ENCODE peak calls at places on chromosomes 6 and 20, in eight cellular contexts. I is CD4-positive, alpha-beta memory T cell; V is heart right ventricle; P is sigmoid colon; T is Peyer's patch; S is psoas muscle; R is effector memory CD4-positive, alpha-beta T cell; U is IMR-90. H is an unnamed sample.

GRCh38 chr20:53847118-53847842 is 223.1 kb downstream of the BCAS1 start:
- DNase-seq in S (no peak), U (no peak), T (no peak), V (no peak), R (no peak), P (no peak), I (peak; percentile 42), H (no peak)

GRCh38 chr6:26555505-26556262 is 17.5 kb downstream of the HMGN4 start:
- DNase-seq in S (no peak), T (no peak), U (peak; percentile 35), R (no peak), I (no peak), V (no peak), P (no peak), H (no peak)

GRCh38 chr6:157449610-157450009 is 68.6 kb downstream of the ZDHHC14 start:
- DNase-seq in U (peak; percentile 67), P (no peak), S (no peak), V (no peak), T (no peak), R (no peak), I (no peak), H (no peak)

GRCh38 chr6:146913842-146914562 is 290.2 kb upstream of the STXBP5 start:
- DNase-seq in V (peak; percentile 39), S (peak; percentile 67), I (no peak), P (peak; percentile 82), T (no peak), U (peak; percentile 99), R (no peak), H (no peak)

GRCh38 chr6:87274660-87275273 is 47.6 kb upstream of the SMIM8 start:
- DNase-seq in I (no peak), V (no peak), P (no peak), R (no peak), T (no peak), U (peak; percentile 82), S (no peak), H (no peak)

GRCh38 chr6:111757342-111757741 is 115.9 kb downstream of the FYN start:
- DNase-seq in V (no peak), P (no peak), U (peak; percentile 84), R (peak; percentile 25), I (peak; percentile 60), S (no peak), T (no peak), H (no peak)

GRCh38 chr6:45555981-45556771 is 178.4 kb upstream of the SUPT3H start:
- DNase-seq in T (no peak), S (no peak), P (peak; percentile 73), U (peak; percentile 60), I (no peak), V (no peak), R (no peak), H (no peak)

GRCh38 chr6:124482071-124482491 is 480.2 kb upstream of the RNF217 start:
- DNase-seq in V (no peak), P (no peak), I (no peak), R (no peak), T (no peak), S (no peak), U (no peak), H (no peak)

GRCh38 chr20:3162080-3162611 is 2.5 kb upstream of the FASTKD5 start:
- DNase-seq in U (no peak), T (no peak), S (no peak), P (peak; percentile 62), R (no peak), I (no peak), V (no peak), H (no peak)

GRCh38 chr6:138499303-138499991 is at the start of gene NHSL1:
- DNase-seq in T (no peak), V (no peak), S (no peak), U (peak; percentile 26), I (no peak), R (no peak), P (no peak), H (peak; percentile 34)

GRCh38 chr6:112443666-112444065 is 96.5 kb downstream of the RFPL4B start:
- DNase-seq in U (peak; percentile 74), P (peak; percentile 84), S (peak; percentile 80), R (no peak), V (peak; percentile 52), I (no peak), T (no peak), H (no peak)

GRCh38 chr6:106060167-106060566 is 26.0 kb upstream of the PRDM1 start:
- DNase-seq in V (no peak), U (no peak), T (no peak), I (no peak), R (no peak), S (no peak), P (no peak), H (no peak)

DNA sequence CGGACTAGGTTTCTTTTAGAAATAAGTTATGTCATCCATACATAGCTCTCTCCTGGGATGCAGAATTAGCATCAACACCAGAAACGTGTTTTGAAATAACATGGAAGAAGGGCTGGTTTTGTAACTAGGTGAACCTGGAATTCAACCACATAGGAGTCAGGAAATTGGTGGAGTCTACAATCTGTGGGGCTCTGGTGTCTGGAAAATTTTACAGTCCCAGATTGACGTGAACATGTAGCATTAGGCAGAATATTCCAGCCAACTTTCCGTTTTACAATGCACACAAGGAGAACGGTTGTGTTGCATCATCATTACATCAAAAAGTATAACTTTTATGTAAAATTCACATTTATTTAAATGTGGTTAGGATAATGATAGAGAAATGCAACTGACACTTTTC is 1.9 kb downstream of the KCNQ5 start:
- DNase-seq in V (no peak), P (no peak), I (no peak), T (no peak), U (no peak), S (no peak), R (no peak), H (no peak)
- H3K4me3 ChIP-seq in V (no peak overlapping the region), P (no peak overlapping the region), I (no peak overlapping the region), T (no peak overlapping the region), U (no peak overlapping the region), S (peak overlapping the region; percentile 86), R (no peak overlapping the region), H (peak overlapping the region; percentile 100)

GRCh38 chr6:10419749-10420545 is 5.1 kb upstream of the TFAP2A start:
- DNase-seq in P (no peak), V (no peak), T (no peak), S (no peak), I (no peak), U (no peak), R (no peak), H (no peak)
- H3K4me3 ChIP-seq in P (no peak overlapping the region), V (no peak overlapping the region), T (no peak overlapping the region), S (no peak overlapping the region), I (no peak overlapping the region), U (no peak overlapping the region), R (no peak overlapping the region), H (no peak overlapping the region)

DNA sequence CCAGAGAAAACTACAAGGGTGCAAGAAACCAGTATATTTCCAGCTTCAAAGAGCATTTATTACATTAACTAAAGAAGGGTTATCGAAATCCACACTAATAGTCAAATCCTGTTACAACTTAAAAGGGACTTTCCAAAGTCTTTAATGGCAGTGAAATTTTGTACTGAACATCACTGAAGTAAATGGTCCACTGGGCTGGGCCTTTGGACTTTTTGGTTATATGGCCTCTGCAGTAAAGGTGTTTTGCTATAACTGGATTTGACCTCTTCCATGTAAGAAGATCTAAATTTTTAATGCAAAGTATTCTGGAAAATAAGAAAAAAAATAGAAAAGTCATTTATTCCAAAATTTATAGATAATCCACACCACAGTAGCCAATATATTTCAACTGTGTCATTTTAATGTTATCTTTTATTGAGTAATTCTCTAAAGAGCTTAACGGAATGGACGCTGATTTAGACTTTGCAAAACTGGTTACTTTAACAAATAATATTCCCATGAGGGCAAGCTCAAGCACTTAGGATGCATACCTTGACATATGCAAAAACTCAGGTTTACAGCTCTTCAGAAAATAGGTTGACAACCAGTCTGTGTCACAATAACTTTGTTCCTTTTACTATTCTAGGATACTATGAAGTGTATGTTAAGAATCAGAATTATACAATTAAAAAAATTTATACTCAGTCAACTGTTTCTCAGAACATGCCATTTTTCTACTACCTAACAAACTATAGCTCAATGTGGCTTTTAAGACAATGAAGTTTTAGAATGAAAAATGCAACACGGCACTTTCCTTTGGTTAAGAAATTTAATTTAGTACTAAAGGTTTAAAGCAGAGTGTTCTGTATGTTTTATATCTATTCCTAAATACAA is 7.0 kb downstream of the RBM39 start:
- DNase-seq in R (no peak), V (no peak), I (no peak), S (no peak), P (no peak), U (no peak), T (no peak), H (no peak)
- H3K4me3 ChIP-seq in R (no peak overlapping the region), V (no peak overlapping the region), I (no peak overlapping the region), S (peak overlapping the region; percentile 29), P (no peak overlapping the region), U (no peak overlapping the region), T (no peak overlapping the region), H (peak overlapping the region; percentile 20)

GRCh38 chr20:57710841-57711240 is 1.0 kb upstream of the PMEPA1 start:
- DNase-seq in S (no peak), I (no peak), P (no peak), R (no peak), T (no peak), U (no peak), V (no peak), H (no peak)
- H3K4me3 ChIP-seq in S (peak overlapping the region; percentile 69), I (peak overlapping the region; percentile 87), P (peak overlapping the region; percentile 71), R (peak overlapping the region; percentile 88), T (peak overlapping the region; percentile 70), U (peak overlapping the region; percentile 76), V (peak overlapping the region; percentile 57), H (no peak overlapping the region)

GRCh38 chr6:30060634-30060981 is 457 bp upstream of the POLR1H start:
- DNase-seq in R (no peak), U (peak; percentile 36), T (peak; percentile 58), I (no peak), P (peak; percentile 69), S (peak; percentile 69), V (peak; percentile 20), H (no peak)

GRCh38 chr6:30061766-30062458 is 847 bp downstream of the POLR1H start:
- DNase-seq in V (no peak), R (peak; percentile 38), T (no peak), P (peak; percentile 68), I (peak; percentile 67), S (no peak), U (peak; percentile 17), H (no peak)

GRCh38 chr6:30060982-30061765 is at the start of gene POLR1H:
- DNase-seq in T (peak; percentile 92), R (peak; percentile 81), I (peak; percentile 89), P (peak; percentile 97), U (peak; percentile 96), S (peak; percentile 95), V (peak; percentile 89), H (peak; percentile 64)

GRCh38 chr6:30063315-30063714 is 2.2 kb downstream of the POLR1H start:
- DNase-seq in R (no peak), V (no peak), I (no peak), S (no peak), P (no peak), T (no peak), U (no peak), H (no peak)

GRCh38 chr6:30062471-30063178 is 1.6 kb downstream of the POLR1H start:
- DNase-seq in R (no peak), V (no peak), P (no peak), I (peak; percentile 30), T (no peak), U (no peak), S (no peak), H (no peak)
- H3K4me3 ChIP-seq in R (peak overlapping the region; percentile 94), V (no peak overlapping the region), P (no peak overlapping the region), I (peak overlapping the region; percentile 62), T (no peak overlapping the region), U (no peak overlapping the region), S (peak overlapping the region; percentile 94), H (peak overlapping the region; percentile 99)

H was measured in GM12878.